ENCODE peak calls at places on chromosomes 16 and 17, in seven cellular contexts. X is C1 segment of cervical spinal cord; K is dorsolateral prefrontal cortex; B is activated naive CD4-positive, alpha-beta T cell; V is cardiac fibroblast; L is M059J; G is COR-L47. U is an unnamed sample.

GRCh38 chr17:21296097-21297025 is 11.8 kb downstream of the MAP2K3 start:
- DNase-seq in L (peak), B (no peak), V (peak), X (no peak), G (no peak), K (no peak), U (peak)

GRCh38 chr16:168424-168823 is 2.6 kb downstream of the HBM start:
- DNase-seq in L (no peak), X (no peak), B (no peak), G (no peak), K (no peak), V (no peak), U (no peak)

GRCh38 chr17:70060415-70060814 is 14.6 kb upstream of the KCNJ16 start:
- DNase-seq in G (no peak), B (no peak), K (no peak), X (no peak), V (no peak), L (peak), U (no peak)

GRCh38 chr16:1481906-1482835 is 6.6 kb downstream of the PTX4 start:
- DNase-seq in B (no peak), V (no peak), G (no peak), L (peak), K (no peak), X (no peak), U (no peak)

GRCh38 chr16:57653936-57654335 is 14.2 kb upstream of the ADGRG3 start:
- DNase-seq in B (no peak), G (peak), X (no peak), V (no peak), K (no peak), L (no peak), U (no peak)

GRCh38 chr17:70961341-70961740 is 792.0 kb downstream of the KCNJ2 start:
- DNase-seq in L (peak), X (no peak), B (no peak), K (no peak), G (no peak), V (peak), U (no peak)

GRCh38 chr16:56269824-56270684 is 78.8 kb downstream of the GNAO1 start:
- DNase-seq in K (peak), B (no peak), V (peak), L (peak), X (no peak), G (no peak), U (peak)

GRCh38 chr17:10743316-10744009 is 13.6 kb upstream of the TMEM220 start:
- DNase-seq in X (no peak), G (no peak), L (peak), B (no peak), V (peak), K (no peak), U (peak)

GRCh38 chr16:72847187-72848044 is 200.5 kb downstream of the ZFHX3 start:
- DNase-seq in V (peak), B (no peak), K (no peak), X (no peak), G (peak), L (peak), U (no peak)

GRCh38 chr16:77599793-77600415 is 122.4 kb upstream of the NUDT7 start:
- DNase-seq in L (peak), K (no peak), V (peak), G (peak), B (no peak), X (no peak), U (no peak)

GRCh38 chr17:65062168-65062915 is 5.8 kb upstream of the GNA13 start:
- DNase-seq in L (peak), B (no peak), K (no peak), G (no peak), V (no peak), X (no peak), U (peak)

GRCh38 chr17:50035930-50036329 is 20.0 kb upstream of the ITGA3 start:
- DNase-seq in L (no peak), K (no peak), B (no peak), V (no peak), G (no peak), X (no peak), U (no peak)

GRCh38 chr17:39923836-39924690 is 3.3 kb downstream of the ORMDL3 start:
- DNase-seq in L (peak), X (no peak), V (peak), B (no peak), K (no peak), G (no peak), U (no peak)

GRCh38 chr16:73002836-73003235 is 45.1 kb downstream of the ZFHX3 start:
- DNase-seq in G (no peak), V (no peak), K (no peak), B (no peak), L (no peak), X (no peak), U (no peak)

GRCh38 chr17:3740611-3741073 is 16.9 kb downstream of the HASPIN start:
- DNase-seq in V (no peak), L (no peak), X (no peak), B (no peak), K (no peak), G (no peak), U (no peak)

GRCh38 chr17:19986941-19987714 is 9.5 kb upstream of the AKAP10 start:
- DNase-seq in X (no peak), G (no peak), V (no peak), K (no peak), L (no peak), B (no peak), U (no peak)

GRCh38 chr16:24950275-24950674 is 64.9 kb downstream of the ARHGAP17 start:
- DNase-seq in G (no peak), L (peak), B (no peak), K (no peak), X (no peak), V (peak), U (no peak)

GRCh38 chr16:71360378-71360777 is 1.9 kb downstream of the CALB2 start:
- DNase-seq in G (no peak), X (no peak), B (no peak), V (peak), L (peak), K (no peak), U (no peak)

GRCh38 chr17:37191219-37191618 is 184.6 kb upstream of the C17orf78 start:
- DNase-seq in B (no peak), X (no peak), V (peak), L (peak), G (no peak), K (no peak), U (no peak)

GRCh38 chr17:17235212-17236174 is 1.5 kb downstream of the FLCN start:
- DNase-seq in X (no peak), B (no peak), L (peak), V (peak), K (no peak), G (no peak), U (no peak)